ENCODE peak calls at places on chromosomes 3 and 15, in four cellular contexts. One of them, this sample, is unnamed. For H3K4me1 and H3K9me3, the result is how much of the 10 kb centered on the place peaks cover.

GRCh38 chr3:171345112-171345843 is 114.9 kb downstream of the TNIK start:
- DNase-seq in A549: no peak
- DNase-seq in heart left ventricle: no peak
- DNase-seq in HepG2: no peak
- DNase-seq in this sample: no peak

GRCh38 chr3:101868534-101869464 is 19.5 kb downstream of the NFKBIZ start:
- DNase-seq in A549: no peak
- DNase-seq in HepG2: no peak
- DNase-seq in heart left ventricle: peak
- DNase-seq in this sample: no peak

GRCh38 chr3:29757054-29757777 is 476.3 kb downstream of the RBMS3 start:
- DNase-seq in HepG2: no peak
- DNase-seq in heart left ventricle: no peak
- DNase-seq in A549: no peak
- DNase-seq in this sample: no peak

GRCh38 chr15:41989573-41990242 is 17.4 kb upstream of the EHD4 start:
- DNase-seq in HepG2: peak
- DNase-seq in heart left ventricle: peak
- DNase-seq in A549: peak
- DNase-seq in this sample: peak

GRCh38 chr15:95485367-95485766 is 845.1 kb upstream of the NR2F2 start:
- DNase-seq in heart left ventricle: no peak
- DNase-seq in HepG2: no peak
- DNase-seq in A549: no peak
- DNase-seq in this sample: no peak

GRCh38 chr15:90205886-90206285 is 4.8 kb downstream of the SEMA4B start:
- DNase-seq in heart left ventricle: no peak
- DNase-seq in A549: no peak
- DNase-seq in HepG2: no peak
- DNase-seq in this sample: no peak

GRCh38 chr3:134917631-134918030 is 122.6 kb downstream of the EPHB1 start:
- DNase-seq in A549: no peak
- DNase-seq in heart left ventricle: no peak
- DNase-seq in HepG2: no peak
- DNase-seq in this sample: no peak

GRCh38 chr15:73941044-73941443 is 14.8 kb downstream of the LOXL1 start:
- DNase-seq in A549: no peak
- DNase-seq in HepG2: no peak
- DNase-seq in heart left ventricle: no peak
- DNase-seq in this sample: no peak

GRCh38 chr15:75156306-75157215 is 45.1 kb upstream of the C15orf39 start:
- DNase-seq in heart left ventricle: no peak
- DNase-seq in A549: no peak
- DNase-seq in HepG2: no peak
- DNase-seq in this sample: no peak

GRCh38 chr3:129599073-129599472 is 7.4 kb downstream of the PLXND1 start:
- DNase-seq in HepG2: no peak
- DNase-seq in A549: no peak
- DNase-seq in heart left ventricle: no peak
- DNase-seq in this sample: no peak
- H3K4me1 ChIP-seq in HepG2: half or more
- H3K4me1 ChIP-seq in A549: half or more
- H3K4me1 ChIP-seq in heart left ventricle: half or more
- H3K4me1 ChIP-seq in this sample: half or more

GRCh38 chr3:45224824-45225464 is 1.1 kb downstream of the TMEM158 start:
- DNase-seq in heart left ventricle: peak
- DNase-seq in HepG2: peak
- DNase-seq in A549: peak
- DNase-seq in this sample: peak

GRCh38 chr3:45227131-45227819 is 1.2 kb upstream of the TMEM158 start:
- DNase-seq in A549: no peak
- DNase-seq in HepG2: no peak
- DNase-seq in heart left ventricle: no peak
- DNase-seq in this sample: no peak

GRCh38 chr3:45226206-45226915 is at the start of gene TMEM158:
- DNase-seq in A549: peak
- DNase-seq in heart left ventricle: peak
- DNase-seq in HepG2: peak
- DNase-seq in this sample: peak

GRCh38 chr3:45223889-45224730 is 2.0 kb downstream of the TMEM158 start:
- DNase-seq in heart left ventricle: no peak
- DNase-seq in HepG2: no peak
- DNase-seq in A549: no peak
- DNase-seq in this sample: no peak

GRCh38 chr3:45225465-45226205 is 452 bp downstream of the TMEM158 start:
- DNase-seq in HepG2: no peak
- DNase-seq in heart left ventricle: peak
- DNase-seq in A549: no peak
- DNase-seq in this sample: no peak
- TF ChIP-seq CTCF in HepG2: no peak
- TF ChIP-seq CTCF in heart left ventricle: no peak
- TF ChIP-seq CTCF in A549: no peak
- TF ChIP-seq CTCF in this sample: no peak

GRCh38 chr15:85451099-85451700 is 70.8 kb downstream of the AKAP13 start:
- DNase-seq in HepG2: no peak
- DNase-seq in heart left ventricle: no peak
- DNase-seq in A549: no peak
- DNase-seq in this sample: no peak
- H3K9me3 ChIP-seq in HepG2: under half
- H3K9me3 ChIP-seq in heart left ventricle: under half
- H3K9me3 ChIP-seq in A549: under half
- H3K9me3 ChIP-seq in this sample: under half

GRCh38 chr3:183534249-183534648 is 21.3 kb downstream of the KLHL6 start:
- DNase-seq in HepG2: no peak
- DNase-seq in A549: no peak
- DNase-seq in heart left ventricle: no peak
- DNase-seq in this sample: no peak
- H3K4me1 ChIP-seq in HepG2: under half
- H3K4me1 ChIP-seq in A549: under half
- H3K4me1 ChIP-seq in heart left ventricle: under half
- H3K4me1 ChIP-seq in this sample: under half

GRCh38 chr3:54954019-54954418 is 26.2 kb upstream of the LRTM1 start:
- DNase-seq in HepG2: no peak
- DNase-seq in heart left ventricle: no peak
- DNase-seq in A549: peak
- DNase-seq in this sample: no peak
- TF ChIP-seq CTCF in HepG2: no peak
- TF ChIP-seq CTCF in heart left ventricle: no peak
- TF ChIP-seq CTCF in A549: no peak
- TF ChIP-seq CTCF in this sample: no peak

GRCh38 chr15:50665938-50666337 is 20.7 kb downstream of the TRPM7 start:
- DNase-seq in A549: no peak
- DNase-seq in HepG2: no peak
- DNase-seq in heart left ventricle: no peak
- DNase-seq in this sample: no peak
- H3K9me3 ChIP-seq in A549: under half
- H3K9me3 ChIP-seq in HepG2: under half
- H3K9me3 ChIP-seq in heart left ventricle: under half
- H3K9me3 ChIP-seq in this sample: under half

DNA sequence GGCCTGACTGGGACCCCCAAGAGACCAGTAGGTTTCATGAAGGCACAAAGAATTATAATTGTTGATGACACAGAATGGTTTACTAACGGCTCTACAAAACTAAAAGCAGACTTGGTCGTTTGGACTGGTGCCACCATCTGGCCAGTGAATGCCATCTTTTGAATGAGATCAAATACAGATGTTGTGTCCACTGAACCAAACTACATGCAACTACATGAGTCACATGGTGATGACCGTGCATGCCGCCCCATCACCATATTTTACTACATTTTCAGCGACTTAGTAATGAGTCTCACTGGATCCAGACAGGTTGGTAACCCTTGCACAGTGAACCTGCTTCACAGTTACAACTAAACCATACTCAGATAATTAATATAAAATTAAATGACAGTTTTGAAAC is 803.3 kb downstream of the DIPK2A start:
- DNase-seq in heart left ventricle: no peak
- DNase-seq in HepG2: no peak
- DNase-seq in A549: no peak
- DNase-seq in this sample: no peak
- H3K4me1 ChIP-seq in heart left ventricle: under half
- H3K4me1 ChIP-seq in HepG2: under half
- H3K4me1 ChIP-seq in A549: under half
- H3K4me1 ChIP-seq in this sample: under half

GRCh38 chr3:115087512-115087911 is 59.6 kb downstream of the ZBTB20 start:
- DNase-seq in HepG2: no peak
- DNase-seq in heart left ventricle: no peak
- DNase-seq in A549: no peak
- DNase-seq in this sample: no peak

GRCh38 chr3:115095236-115095635 is 51.9 kb downstream of the ZBTB20 start:
- DNase-seq in heart left ventricle: no peak
- DNase-seq in HepG2: no peak
- DNase-seq in A549: no peak
- DNase-seq in this sample: no peak

GRCh38 chr3:115086379-115086778 is 60.7 kb downstream of the ZBTB20 start:
- DNase-seq in A549: no peak
- DNase-seq in heart left ventricle: no peak
- DNase-seq in HepG2: no peak
- DNase-seq in this sample: no peak

DNA sequence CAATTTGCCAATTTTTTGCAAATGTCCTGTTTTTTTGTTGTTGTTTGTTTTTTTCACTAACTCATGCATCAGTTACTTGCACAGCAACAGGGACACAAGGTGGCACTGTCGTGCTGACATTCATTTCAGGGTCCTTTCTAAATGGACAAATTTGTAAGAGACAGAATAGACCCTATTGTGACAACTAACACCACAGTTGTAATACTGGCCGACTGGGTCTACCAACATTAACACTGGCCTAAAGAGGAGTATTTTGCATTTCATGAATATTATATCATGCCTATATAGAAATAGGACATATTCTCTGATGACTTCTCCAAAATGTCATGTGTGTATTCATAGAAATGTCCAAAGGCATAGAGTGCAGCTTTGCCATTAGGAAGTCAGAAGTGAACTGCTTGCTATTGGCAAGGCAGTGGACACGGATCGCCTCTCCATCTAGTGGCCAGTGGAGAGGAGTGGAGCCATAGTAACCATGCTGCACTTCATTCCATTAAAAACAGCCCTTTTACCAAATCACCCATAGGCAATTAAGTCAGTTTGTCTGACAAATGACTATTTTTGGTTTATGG is 54.8 kb downstream of the ZBTB20 start:
- DNase-seq in heart left ventricle: peak
- DNase-seq in A549: peak
- DNase-seq in HepG2: peak
- DNase-seq in this sample: peak
- TF ChIP-seq CTCF in heart left ventricle: peak
- TF ChIP-seq CTCF in A549: peak
- TF ChIP-seq CTCF in HepG2: peak
- TF ChIP-seq CTCF in this sample: peak

This sample was measured in gastrocnemius medialis.